ENCODE peak calls at places on chromosomes 16 and 17, in five cellular contexts. E, X, Z, N and G are unnamed samples.

GRCh38 chr16:56451753-56452689 is 667 bp downstream of the OGFOD1 start:
- DNase-seq in E (peak), X (peak), Z (peak), N (no peak), G (no peak)

GRCh38 chr17:4354862-4355514 is 11.5 kb downstream of the UBE2G1 start:
- DNase-seq in E (no peak), X (no peak), Z (no peak), N (no peak), G (no peak)

GRCh38 chr17:50715471-50715870 is 3.9 kb upstream of the LUC7L3 start:
- DNase-seq in E (no peak), X (no peak), Z (no peak), N (no peak), G (no peak)

GRCh38 chr17:46984892-46985291 is 5.8 kb upstream of the RPRML start:
- DNase-seq in E (no peak), X (no peak), Z (no peak), N (no peak), G (no peak)

GRCh38 chr16:22007159-22007508 is 777 bp upstream of the MOSMO start:
- DNase-seq in E (peak), X (peak), Z (no peak), N (no peak), G (no peak)

GRCh38 chr16:88836791-88837190 is 20.0 kb downstream of the GALNS start:
- DNase-seq in E (no peak), X (no peak), Z (no peak), N (no peak), G (no peak)

GRCh38 chr16:50988441-50988840 is 162.6 kb downstream of the SALL1 start:
- DNase-seq in E (no peak), X (no peak), Z (no peak), N (no peak), G (no peak)

GRCh38 chr17:29084476-29085148 is 41.7 kb downstream of the PIPOX start:
- DNase-seq in E (peak), X (no peak), Z (no peak), N (no peak), G (no peak)

GRCh38 chr16:964696-965395 is 5.9 kb downstream of the LMF1 start:
- DNase-seq in E (no peak), X (peak), Z (peak), N (no peak), G (no peak)

GRCh38 chr17:29569245-29569950 is 897 bp downstream of the TP53I13 start:
- DNase-seq in E (no peak), X (no peak), Z (no peak), N (no peak), G (no peak)

GRCh38 chr17:15332338-15332737 is 9.1 kb downstream of the TEKT3 start:
- DNase-seq in E (peak), X (no peak), Z (no peak), N (no peak), G (no peak)

GRCh38 chr17:81392909-81393654 is 2.2 kb upstream of the BAHCC1 start:
- DNase-seq in E (peak), X (no peak), Z (no peak), N (no peak), G (no peak)

GRCh38 chr16:16073884-16074781 is 124.7 kb downstream of the ABCC1 start:
- DNase-seq in E (peak), X (no peak), Z (no peak), N (no peak), G (no peak)

GRCh38 chr16:31167315-31167714 is 12.6 kb upstream of the FUS start:
- DNase-seq in E (no peak), X (no peak), Z (no peak), N (no peak), G (no peak)